ENCODE peak calls at places on chromosome 6, in four cellular contexts. One of them, this sample, is unnamed.
A peak's percentile ranks its signal among the peaks of the same experiment; 100 is the strongest.

GRCh38 chr6:43478008-43478372 is 620 bp downstream of the TJAP1 start:
- DNase-seq in Ammon's horn: no peak
- DNase-seq in adrenal gland: no peak
- DNase-seq in left ventricle myocardium inferior: no peak
- DNase-seq in this sample: no peak

GRCh38 chr6:30212865-30213653 is at the start of gene TRIM26:
- DNase-seq in left ventricle myocardium inferior: peak; percentile 97
- DNase-seq in adrenal gland: peak; percentile 99
- DNase-seq in Ammon's horn: peak; percentile 96
- DNase-seq in this sample: peak; percentile 99

GRCh38 chr6:105892577-105893262 is 193.4 kb upstream of the PRDM1 start:
- DNase-seq in Ammon's horn: no peak
- DNase-seq in adrenal gland: no peak
- DNase-seq in left ventricle myocardium inferior: no peak
- DNase-seq in this sample: peak; percentile 48

GRCh38 chr6:31776563-31776960 is 566 bp downstream of the VWA7 start:
- DNase-seq in adrenal gland: peak; percentile 71
- DNase-seq in left ventricle myocardium inferior: no peak
- DNase-seq in Ammon's horn: no peak
- DNase-seq in this sample: no peak

GRCh38 chr6:111938710-111939109 is 65.5 kb upstream of the FYN start:
- DNase-seq in adrenal gland: no peak
- DNase-seq in left ventricle myocardium inferior: no peak
- DNase-seq in Ammon's horn: no peak
- DNase-seq in this sample: no peak

GRCh38 chr6:68082086-68082485 is 553.0 kb upstream of the ADGRB3 start:
- DNase-seq in adrenal gland: no peak
- DNase-seq in Ammon's horn: no peak
- DNase-seq in left ventricle myocardium inferior: no peak
- DNase-seq in this sample: no peak

GRCh38 chr6:46190889-46191288 is 20.1 kb upstream of the ENPP5 start:
- DNase-seq in adrenal gland: no peak
- DNase-seq in left ventricle myocardium inferior: peak; percentile 19
- DNase-seq in Ammon's horn: no peak
- DNase-seq in this sample: no peak

GRCh38 chr6:112560651-112561050 is 213.5 kb downstream of the RFPL4B start:
- DNase-seq in adrenal gland: no peak
- DNase-seq in left ventricle myocardium inferior: no peak
- DNase-seq in Ammon's horn: no peak
- DNase-seq in this sample: no peak

GRCh38 chr6:109187399-109188114 is 92.2 kb downstream of the CEP57L1 start:
- DNase-seq in left ventricle myocardium inferior: peak; percentile 20
- DNase-seq in adrenal gland: peak; percentile 69
- DNase-seq in Ammon's horn: peak; percentile 77
- DNase-seq in this sample: peak; percentile 41

GRCh38 chr6:106181664-106182418 is 95.7 kb downstream of the PRDM1 start:
- DNase-seq in Ammon's horn: no peak
- DNase-seq in adrenal gland: no peak
- DNase-seq in left ventricle myocardium inferior: no peak
- DNase-seq in this sample: no peak

GRCh38 chr6:145069966-145070365 is 665.4 kb downstream of the EPM2A start:
- DNase-seq in Ammon's horn: no peak
- DNase-seq in left ventricle myocardium inferior: no peak
- DNase-seq in adrenal gland: no peak
- DNase-seq in this sample: no peak

GRCh38 chr6:54335871-54336270 is 27.6 kb downstream of the TINAG start:
- DNase-seq in left ventricle myocardium inferior: no peak
- DNase-seq in adrenal gland: no peak
- DNase-seq in Ammon's horn: no peak
- DNase-seq in this sample: no peak

GRCh38 chr6:157993076-157993475 is 11.4 kb downstream of the SYNJ2 start:
- DNase-seq in left ventricle myocardium inferior: no peak
- DNase-seq in adrenal gland: no peak
- DNase-seq in Ammon's horn: no peak
- DNase-seq in this sample: no peak

GRCh38 chr6:170230520-170231390 is 60.1 kb downstream of the DLL1 start:
- DNase-seq in Ammon's horn: no peak
- DNase-seq in left ventricle myocardium inferior: peak; percentile 19
- DNase-seq in adrenal gland: no peak
- DNase-seq in this sample: no peak

GRCh38 chr6:165987483-165988305 is 180.0 kb downstream of the TBXT start:
- DNase-seq in Ammon's horn: peak; percentile 74
- DNase-seq in left ventricle myocardium inferior: peak; percentile 87
- DNase-seq in adrenal gland: peak; percentile 97
- DNase-seq in this sample: no peak

GRCh38 chr6:105986998-105987397 is 99.1 kb upstream of the PRDM1 start:
- DNase-seq in Ammon's horn: no peak
- DNase-seq in adrenal gland: no peak
- DNase-seq in left ventricle myocardium inferior: no peak
- DNase-seq in this sample: no peak

GRCh38 chr6:109456710-109457595 is 1.4 kb upstream of the MICAL1 start:
- DNase-seq in Ammon's horn: peak; percentile 66
- DNase-seq in adrenal gland: peak; percentile 78
- DNase-seq in left ventricle myocardium inferior: peak; percentile 70
- DNase-seq in this sample: no peak

GRCh38 chr6:157813191-157813590 is 9.9 kb upstream of the SNX9 start:
- DNase-seq in Ammon's horn: no peak
- DNase-seq in left ventricle myocardium inferior: peak; percentile 29
- DNase-seq in adrenal gland: peak; percentile 66
- DNase-seq in this sample: no peak

GRCh38 chr6:150079604-150080003 is 10.7 kb upstream of the ULBP3 start:
- DNase-seq in left ventricle myocardium inferior: no peak
- DNase-seq in adrenal gland: peak; percentile 6
- DNase-seq in Ammon's horn: peak; percentile 35
- DNase-seq in this sample: no peak

GRCh38 chr6:85923013-85923430 is 280.3 kb upstream of the SYNCRIP start:
- DNase-seq in adrenal gland: peak; percentile 60
- DNase-seq in Ammon's horn: peak; percentile 83
- DNase-seq in left ventricle myocardium inferior: no peak
- DNase-seq in this sample: no peak

GRCh38 chr6:39416728-39417127 is 94.2 kb upstream of the KCNK16 start:
- DNase-seq in left ventricle myocardium inferior: no peak
- DNase-seq in Ammon's horn: no peak
- DNase-seq in adrenal gland: no peak
- DNase-seq in this sample: no peak

GRCh38 chr6:163494279-163494727 is 79.8 kb downstream of the QKI start:
- DNase-seq in adrenal gland: no peak
- DNase-seq in Ammon's horn: no peak
- DNase-seq in left ventricle myocardium inferior: no peak
- DNase-seq in this sample: no peak

GRCh38 chr6:134849920-134850447 is 99.9 kb downstream of the ALDH8A1 start:
- DNase-seq in Ammon's horn: no peak
- DNase-seq in adrenal gland: no peak
- DNase-seq in left ventricle myocardium inferior: no peak
- DNase-seq in this sample: no peak

GRCh38 chr6:93806409-93807270 is 387.3 kb upstream of the EPHA7 start:
- DNase-seq in Ammon's horn: no peak
- DNase-seq in adrenal gland: no peak
- DNase-seq in left ventricle myocardium inferior: no peak
- DNase-seq in this sample: no peak